ENCODE peak calls at places on chromosomes 12 and 14, in nine cellular contexts. J is keratinocyte; T is PC-3; F is H9; M is A549; K is CD4-positive, alpha-beta T cell; S is dorsolateral prefrontal cortex; C is uterus; O is ascending aorta. W is an unnamed sample.

GRCh38 chr14:99467338-99468075 is 13.2 kb downstream of the SETD3 start:
- DNase-seq in J (no peak), C (no peak), O (no peak), T (no peak), F (no peak), S (no peak), K (no peak), M (no peak), W (no peak)

GRCh38 chr12:95548539-95549391 is 2.5 kb downstream of the USP44 start:
- DNase-seq in M (peak; percentile 51), C (peak; percentile 61), J (no peak), F (peak; percentile 85), S (peak; percentile 56), O (no peak), T (no peak), K (peak; percentile 65), W (no peak)

GRCh38 chr12:107007421-107007820 is 20.5 kb upstream of the MTERF2 start:
- DNase-seq in F (no peak), T (no peak), K (no peak), C (no peak), O (no peak), S (no peak), M (no peak), J (no peak), W (no peak)

GRCh38 chr14:100142073-100143040 is 17.1 kb downstream of the DEGS2 start:
- DNase-seq in C (peak; percentile 77), F (no peak), J (no peak), O (no peak), M (no peak), T (no peak), S (no peak), K (no peak), W (no peak)

GRCh38 chr12:64528616-64529015 is 76.7 kb downstream of the TBK1 start:
- DNase-seq in T (peak; percentile 13), S (no peak), C (no peak), J (no peak), M (no peak), F (no peak), K (no peak), O (no peak), W (no peak)

GRCh38 chr12:130838284-130838950 is 633 bp downstream of the STX2 start:
- DNase-seq in M (peak; percentile 25), O (no peak), F (peak; percentile 66), T (peak; percentile 46), S (no peak), J (no peak), K (peak; percentile 16), C (peak; percentile 23), W (no peak)

GRCh38 chr12:101667591-101667990 is 29.8 kb upstream of the CHPT1 start:
- DNase-seq in T (no peak), F (no peak), S (no peak), C (no peak), M (no peak), K (no peak), O (no peak), J (no peak), W (no peak)

GRCh38 chr14:62745496-62745895 is 299.8 kb downstream of the KCNH5 start:
- DNase-seq in F (no peak), O (no peak), S (no peak), M (no peak), T (peak; percentile 9), K (no peak), J (peak; percentile 19), C (no peak), W (no peak)

GRCh38 chr12:32201096-32201495 is 94.4 kb downstream of the BICD1 start:
- DNase-seq in S (no peak), K (no peak), O (no peak), F (no peak), T (no peak), M (no peak), J (no peak), C (no peak), W (no peak)
- H3K27ac ChIP-seq in S (no peak overlapping the region), K (no peak overlapping the region), O (no peak overlapping the region), F (no peak overlapping the region), T (no peak overlapping the region), M (no peak overlapping the region), J (no peak overlapping the region), C (no peak overlapping the region), W (no peak overlapping the region)

GRCh38 chr12:85968606-85969005 is 94.5 kb downstream of the NTS start:
- DNase-seq in S (no peak), O (no peak), K (no peak), M (no peak), C (no peak), F (no peak), J (no peak), T (no peak), W (no peak)

GRCh38 chr12:85975716-85976115 is 101.6 kb downstream of the NTS start:
- DNase-seq in J (no peak), M (no peak), K (no peak), F (no peak), C (no peak), T (no peak), S (no peak), O (no peak), W (no peak)

DNA sequence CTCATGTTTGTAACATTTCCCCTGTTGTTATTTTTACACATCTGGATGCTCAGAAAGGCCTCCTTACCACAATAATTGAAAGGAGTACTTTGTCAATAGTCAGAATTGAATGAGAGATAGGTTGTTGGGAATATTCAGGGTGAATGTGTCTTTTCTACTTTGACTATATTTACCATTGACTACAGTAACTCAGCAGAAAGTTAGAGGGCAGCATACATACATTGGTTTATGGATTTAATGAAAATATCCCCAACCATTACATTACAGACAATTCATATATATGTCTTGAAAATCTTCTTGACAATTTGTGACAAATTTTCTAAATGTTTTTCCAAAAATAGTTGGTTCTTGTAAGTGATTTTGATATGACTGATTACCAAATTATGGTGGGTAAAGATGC is 97.7 kb downstream of the NTS start:
- DNase-seq in C (no peak), M (no peak), S (no peak), F (no peak), O (no peak), T (peak; percentile 9), K (no peak), J (no peak), W (no peak)
- H3K27ac ChIP-seq in C (no peak overlapping the region), M (no peak overlapping the region), S (no peak overlapping the region), F (no peak overlapping the region), O (no peak overlapping the region), T (no peak overlapping the region), K (no peak overlapping the region), J (no peak overlapping the region), W (no peak overlapping the region)

GRCh38 chr12:47902131-47902639 is 2.6 kb downstream of the VDR start:
- DNase-seq in F (no peak), C (no peak), O (no peak), K (no peak), S (no peak), M (no peak), J (no peak), T (no peak), W (no peak)

GRCh38 chr12:47899466-47899865 is 5.3 kb downstream of the VDR start:
- DNase-seq in J (no peak), O (no peak), M (no peak), K (no peak), T (no peak), S (no peak), C (no peak), F (no peak), W (no peak)

GRCh38 chr12:47900101-47900479 is 4.7 kb downstream of the VDR start:
- DNase-seq in M (no peak), T (no peak), K (no peak), C (no peak), F (no peak), J (no peak), S (no peak), O (no peak), W (no peak)

GRCh38 chr12:47901285-47902093 is 3.3 kb downstream of the VDR start:
- DNase-seq in M (no peak), F (no peak), K (no peak), C (no peak), O (no peak), S (no peak), J (no peak), T (no peak), W (no peak)

DNA sequence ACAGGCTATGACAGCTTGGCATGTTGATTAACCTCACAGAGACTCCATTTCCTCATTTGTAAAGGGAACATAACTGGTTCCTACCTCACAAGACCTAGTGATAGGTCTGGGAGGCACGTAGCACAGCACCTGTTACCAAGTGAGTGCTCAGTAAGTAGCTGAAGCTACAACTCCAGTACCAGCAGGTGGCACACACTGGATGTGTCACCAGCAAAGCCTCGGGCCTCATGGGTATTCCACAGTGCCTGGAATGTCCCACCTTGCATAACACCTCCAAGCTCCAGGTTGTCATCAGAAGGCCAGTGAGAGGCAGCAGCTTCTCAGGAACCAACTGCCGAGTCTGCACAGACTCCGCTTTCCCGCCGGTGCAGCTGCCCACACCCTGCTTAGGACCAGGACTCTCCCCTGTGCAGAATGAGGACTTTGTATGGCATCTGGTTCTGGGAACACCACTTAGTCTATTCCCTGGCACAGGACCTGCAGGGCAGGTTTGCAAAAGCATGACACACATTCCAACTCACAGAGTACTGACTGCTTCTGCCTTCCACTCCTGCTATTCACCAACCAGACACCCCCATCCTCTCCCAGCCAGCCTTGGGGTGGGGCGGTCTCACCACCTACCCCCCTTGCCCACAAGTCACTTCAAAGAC is 4.2 kb downstream of the VDR start:
- DNase-seq in F (peak; percentile 60), C (no peak), T (peak; percentile 74), S (no peak), O (no peak), K (no peak), J (no peak), M (no peak), W (peak; percentile 58)
- H3K27ac ChIP-seq in F (no peak overlapping the region), C (no peak overlapping the region), T (peak overlapping the region; percentile 35), S (no peak overlapping the region), O (no peak overlapping the region), K (no peak overlapping the region), J (peak overlapping the region; percentile 19), M (no peak overlapping the region), W (peak overlapping the region; percentile 37)

GRCh38 chr14:61297581-61297980 is 16.4 kb upstream of the TMEM30B start:
- DNase-seq in O (no peak), T (no peak), J (no peak), K (no peak), F (no peak), S (no peak), C (no peak), M (no peak), W (no peak)

GRCh38 chr14:61300209-61300608 is 19.1 kb upstream of the TMEM30B start:
- DNase-seq in S (no peak), M (no peak), O (no peak), J (no peak), F (no peak), K (no peak), C (no peak), T (no peak), W (no peak)

GRCh38 chr14:61298834-61299233 is 17.7 kb upstream of the TMEM30B start:
- DNase-seq in M (no peak), T (no peak), S (no peak), K (no peak), F (no peak), J (no peak), C (no peak), O (no peak), W (no peak)

GRCh38 chr14:61296707-61297502 is 15.8 kb upstream of the TMEM30B start:
- DNase-seq in C (no peak), S (no peak), T (peak; percentile 87), K (no peak), F (no peak), O (no peak), J (no peak), M (peak; percentile 35), W (no peak)

DNA sequence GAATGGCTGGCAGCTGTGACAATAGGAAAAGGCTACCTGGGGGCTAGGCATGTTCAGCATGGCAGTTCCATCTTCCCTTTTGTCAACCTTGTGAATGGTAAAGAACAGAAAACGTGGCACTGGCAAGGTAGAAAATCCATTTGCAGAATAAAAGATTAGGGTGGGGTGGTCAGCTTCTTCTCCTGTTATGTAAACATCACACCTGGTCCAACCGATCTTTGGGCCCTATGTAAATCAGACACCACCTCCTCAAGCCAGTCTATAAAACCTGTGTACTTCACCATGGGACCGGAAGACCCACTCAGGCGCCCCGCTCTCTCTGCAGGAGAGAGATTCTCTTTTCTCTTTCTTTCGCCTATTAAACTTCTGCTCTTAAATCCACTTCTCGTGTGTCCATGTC is 19.6 kb upstream of the TMEM30B start:
- DNase-seq in C (no peak), K (no peak), S (no peak), J (no peak), T (no peak), O (no peak), M (no peak), F (peak; percentile 39), W (no peak)
- H3K27ac ChIP-seq in C (no peak overlapping the region), K (no peak overlapping the region), S (no peak overlapping the region), J (no peak overlapping the region), T (no peak overlapping the region), O (no peak overlapping the region), M (no peak overlapping the region), F (no peak overlapping the region), W (no peak overlapping the region)

W was measured in epithelial cell of prostate.